ENCODE peak calls at places on chromosomes 1 and 21, in four cellular contexts. B is K562, P is germinal center, Y is SK-MEL-5. T is an unnamed sample.

GRCh38 chr1:168893359-168893791 is 164.4 kb upstream of the DPT start:
- DNase-seq in P (no peak), B (no peak), Y (no peak), T (peak)

GRCh38 chr1:64133036-64133435 is 70.4 kb upstream of the UBE2U start:
- DNase-seq in B (no peak), Y (no peak), P (no peak), T (peak)

GRCh38 chr1:114316204-114316603 is 162.5 kb upstream of the SYT6 start:
- DNase-seq in P (no peak), B (no peak), Y (peak), T (no peak)

GRCh38 chr1:178055093-178055492 is 38.8 kb upstream of the RASAL2 start:
- DNase-seq in Y (peak), B (no peak), P (no peak), T (no peak)

GRCh38 chr1:110136911-110137310 is 13.4 kb upstream of the SLC6A17 start:
- DNase-seq in B (no peak), Y (peak), P (no peak), T (no peak)

GRCh38 chr1:22383526-22384291 is 67.9 kb upstream of the ZBTB40 start:
- DNase-seq in Y (peak), P (no peak), B (peak), T (no peak)

GRCh38 chr1:168843950-168844349 is 114.9 kb upstream of the DPT start:
- DNase-seq in Y (no peak), P (no peak), B (no peak), T (no peak)

GRCh38 chr1:183139281-183139942 is 46.7 kb upstream of the LAMC2 start:
- DNase-seq in P (no peak), Y (no peak), B (no peak), T (no peak)

GRCh38 chr1:226443439-226443838 is 35.5 kb upstream of the PARP1 start:
- DNase-seq in B (no peak), Y (no peak), P (no peak), T (peak)

GRCh38 chr1:162661336-162661735 is 29.1 kb downstream of the DDR2 start:
- DNase-seq in B (no peak), P (no peak), Y (no peak), T (no peak)

GRCh38 chr1:187261637-187262036 is 432.9 kb downstream of the PLA2G4A start:
- DNase-seq in B (no peak), P (no peak), Y (peak), T (no peak)

GRCh38 chr1:3530086-3530930 is 75.8 kb downstream of the ARHGEF16 start:
- DNase-seq in P (no peak), Y (no peak), B (no peak), T (no peak)

GRCh38 chr1:206566976-206567375 is 45.3 kb downstream of the EIF2D start:
- DNase-seq in B (no peak), P (no peak), Y (no peak), T (no peak)

GRCh38 chr1:11736746-11737639 is 1.1 kb downstream of the AGTRAP start:
- DNase-seq in B (peak), P (peak), Y (peak), T (peak)

GRCh38 chr1:36864182-36865079 is 169.9 kb downstream of the GRIK3 start:
- DNase-seq in B (peak), Y (peak), P (peak), T (no peak)

GRCh38 chr1:74570797-74571492 is 58.5 kb upstream of the LRRC53 start:
- DNase-seq in B (no peak), Y (no peak), P (no peak), T (no peak)

GRCh38 chr1:165444897-165445370 is at the start of gene RXRG:
- DNase-seq in B (no peak), P (no peak), Y (peak), T (no peak)

GRCh38 chr1:30984991-30985503 is 76.5 kb upstream of the SDC3 start:
- DNase-seq in P (no peak), B (no peak), Y (no peak), T (no peak)

GRCh38 chr1:217315346-217315745 is 315.5 kb downstream of the GPATCH2 start:
- DNase-seq in B (no peak), P (no peak), Y (no peak), T (no peak)

GRCh38 chr1:223512016-223512415 is 118.8 kb downstream of the CCDC185 start:
- DNase-seq in Y (no peak), B (no peak), P (no peak), T (no peak)

GRCh38 chr21:44000360-44000759 is 11.7 kb upstream of the TRAPPC10 start:
- DNase-seq in B (no peak), P (no peak), Y (no peak), T (no peak)